ENCODE peak calls at places on chromosomes 13 and 19, in four cellular contexts. V is NCI-H1092, S is GM12865, K is T-helper 2 cell. T is an unnamed sample.

GRCh38 chr19:35107541-35107939 is 8.1 kb upstream of the FXYD3 start:
- DNase-seq in K (no peak), V (no peak), S (no peak), T (no peak)

GRCh38 chr19:17101686-17102628 is 26.4 kb downstream of the MYO9B start:
- DNase-seq in S (no peak), K (no peak), V (no peak), T (no peak)

GRCh38 chr19:45125975-45126493 is 33.1 kb downstream of the PPP1R37 start:
- DNase-seq in S (peak), K (peak), V (no peak), T (peak)

GRCh38 chr19:32928806-32929205 is 43.0 kb downstream of the CEP89 start:
- DNase-seq in K (no peak), S (no peak), V (no peak), T (no peak)

GRCh38 chr13:47211106-47211505 is 314.3 kb upstream of the HTR2A start:
- DNase-seq in S (no peak), V (no peak), K (no peak), T (no peak)

GRCh38 chr13:62875118-62875640 is 1459.5 kb upstream of the PCDH20 start:
- DNase-seq in V (peak), S (peak), K (no peak), T (no peak)

GRCh38 chr19:18650468-18651001 is 13.7 kb downstream of the KLHL26 start:
- DNase-seq in V (no peak), S (no peak), K (no peak), T (no peak)

GRCh38 chr19:57192064-57192395 is 730 bp downstream of the ZNF264 start:
- DNase-seq in K (no peak), S (no peak), V (no peak), T (no peak)

GRCh38 chr19:17553256-17553655 is 2.2 kb upstream of the COLGALT1 start:
- DNase-seq in S (peak), K (no peak), V (peak), T (no peak)

GRCh38 chr13:39149896-39150295 is 111.6 kb downstream of the NHLRC3 start:
- DNase-seq in V (no peak), S (no peak), K (no peak), T (no peak)

GRCh38 chr19:52660981-52661380 is 22.8 kb upstream of the ZNF83 start:
- DNase-seq in V (no peak), S (no peak), K (no peak), T (no peak)

GRCh38 chr19:51246153-51246552 is 4.7 kb upstream of the SIGLECL1 start:
- DNase-seq in V (no peak), S (no peak), K (no peak), T (no peak)

GRCh38 chr13:98435356-98435755 is 141.6 kb downstream of the STK24 start:
- DNase-seq in V (no peak), K (no peak), S (no peak), T (no peak)

GRCh38 chr19:55255618-55256423 is 3.0 kb downstream of the PPP6R1 start:
- DNase-seq in S (peak), V (no peak), K (peak), T (peak)

GRCh38 chr19:19406878-19407639 is 1.6 kb downstream of the GATAD2A start:
- DNase-seq in S (peak), K (peak), V (no peak), T (peak)

GRCh38 chr13:106246817-106247216 is 288.6 kb downstream of the EFNB2 start:
- DNase-seq in V (no peak), S (no peak), K (no peak), T (no peak)

GRCh38 chr19:31160346-31160926 is 188.8 kb downstream of the TSHZ3 start:
- DNase-seq in S (no peak), K (no peak), V (no peak), T (no peak)

GRCh38 chr19:15107056-15108010 is at the start of gene SYDE1:
- DNase-seq in S (no peak), K (no peak), V (no peak), T (no peak)

GRCh38 chr13:32537580-32538233 is 888 bp downstream of the N4BP2L2 start:
- DNase-seq in S (no peak), V (no peak), K (peak), T (no peak)

GRCh38 chr13:113110048-113110851 is 4.7 kb downstream of the F7 start:
- DNase-seq in V (no peak), S (no peak), K (peak), T (no peak)

GRCh38 chr19:28956421-28956820 is 256.5 kb downstream of the UQCRFS1 start:
- DNase-seq in S (no peak), K (no peak), V (no peak), T (no peak)

GRCh38 chr19:18408053-18408476 is 10.6 kb upstream of the LRRC25 start:
- DNase-seq in K (no peak), S (peak), V (no peak), T (peak)

GRCh38 chr19:51799998-51800848 is 5.3 kb downstream of the FPR3 start:
- DNase-seq in K (no peak), S (no peak), V (no peak), T (no peak)

GRCh38 chr19:11192957-11193939 is 4.1 kb downstream of the KANK2 start:
- DNase-seq in K (no peak), V (no peak), S (no peak), T (no peak)

T was measured in NAMALWA.